ENCODE peak calls at places on chromosomes 11 and 22, in seven cellular contexts. L is LoVo; G is NT2/D1; R is A549; Q is renal cortical epithelial cell; U is stimulated activated CD8-positive, alpha-beta memory T cell treated with anti-CD3 and anti-CD28 coated beads, Interleukin-15, amount 100 ng/mL, for 1 hour; D is frontal cortex. C is an unnamed sample.

GRCh38 chr11:113487622-113488021 is 12.4 kb upstream of the DRD2 start:
- DNase-seq in L (no peak), G (no peak), R (no peak), Q (no peak), U (no peak), D (no peak), C (no peak)

GRCh38 chr11:35235944-35236666 is 97.1 kb downstream of the CD44 start:
- DNase-seq in L (peak), G (no peak), R (peak), Q (peak), U (peak), D (no peak), C (no peak)

GRCh38 chr11:69634069-69634468 is 6.9 kb upstream of the CCND1 start:
- DNase-seq in L (no peak), G (no peak), R (no peak), Q (no peak), U (no peak), D (no peak), C (no peak)

GRCh38 chr11:118530180-118530682 is 761 bp upstream of the TMEM25 start:
- DNase-seq in L (peak), G (no peak), R (no peak), Q (no peak), U (no peak), D (peak), C (no peak)

GRCh38 chr22:36467042-36467810 is 14.2 kb downstream of the TXN2 start:
- DNase-seq in L (no peak), G (no peak), R (no peak), Q (peak), U (no peak), D (no peak), C (no peak)

GRCh38 chr11:118619444-118620205 is 12.2 kb downstream of the PHLDB1 start:
- DNase-seq in L (no peak), G (no peak), R (peak), Q (peak), U (no peak), D (no peak), C (peak)

GRCh38 chr11:115784796-115785521 is 280.7 kb upstream of the CADM1 start:
- DNase-seq in L (no peak), G (no peak), R (no peak), Q (no peak), U (no peak), D (no peak), C (no peak)

GRCh38 chr22:30865656-30866055 is 102.9 kb downstream of the MORC2 start:
- DNase-seq in L (no peak), G (no peak), R (no peak), Q (no peak), U (no peak), D (no peak), C (no peak)

GRCh38 chr11:132941024-132941646 is 591.2 kb downstream of the OPCML start:
- DNase-seq in L (peak), G (no peak), R (no peak), Q (peak), U (no peak), D (peak), C (no peak)

GRCh38 chr11:2151500-2152257 is 9.3 kb downstream of the INS start:
- DNase-seq in L (peak), G (peak), R (peak), Q (peak), U (peak), D (peak), C (peak)

GRCh38 chr11:75349540-75350116 is 1.8 kb downstream of the ARRB1 start:
- DNase-seq in L (no peak), G (no peak), R (no peak), Q (no peak), U (no peak), D (no peak), C (no peak)

GRCh38 chr11:66637557-66638176 is 836 bp upstream of the RBM4 start:
- DNase-seq in L (peak), G (no peak), R (no peak), Q (no peak), U (no peak), D (no peak), C (no peak)

GRCh38 chr22:41620646-41621098 is at the start of gene DESI1:
- DNase-seq in L (no peak), G (peak), R (peak), Q (no peak), U (peak), D (no peak), C (no peak)

GRCh38 chr11:75236062-75236461 is 4.5 kb upstream of the TPBGL start:
- DNase-seq in L (no peak), G (no peak), R (no peak), Q (no peak), U (no peak), D (no peak), C (no peak)

GRCh38 chr11:109112748-109113378 is 309.1 kb upstream of the C11orf87 start:
- DNase-seq in L (no peak), G (no peak), R (no peak), Q (no peak), U (no peak), D (no peak), C (no peak)

GRCh38 chr22:24367841-24368240 is 59.6 kb upstream of the ADORA2A start:
- DNase-seq in L (no peak), G (no peak), R (no peak), Q (no peak), U (no peak), D (no peak), C (no peak)

GRCh38 chr11:126440792-126441514 is 85.5 kb downstream of the ST3GAL4 start:
- DNase-seq in L (peak), G (peak), R (peak), Q (peak), U (peak), D (peak), C (peak)

GRCh38 chr22:23772315-23773246 is at the start of gene MMP11:
- DNase-seq in L (peak), G (no peak), R (no peak), Q (no peak), U (no peak), D (peak), C (no peak)

GRCh38 chr11:69035959-69036340 is 12.8 kb upstream of the TPCN2 start:
- DNase-seq in L (no peak), G (no peak), R (no peak), Q (no peak), U (no peak), D (no peak), C (no peak)

GRCh38 chr11:72015511-72016061 is 16.9 kb downstream of the IL18BP start:
- DNase-seq in L (no peak), G (no peak), R (peak), Q (peak), U (no peak), D (no peak), C (no peak)

GRCh38 chr11:33913991-33914390 is 22.1 kb upstream of the LMO2 start:
- DNase-seq in L (no peak), G (no peak), R (no peak), Q (no peak), U (no peak), D (no peak), C (no peak)

GRCh38 chr22:45302047-45302446 is 7.7 kb upstream of the FAM118A start:
- DNase-seq in L (peak), G (no peak), R (peak), Q (peak), U (no peak), D (no peak), C (no peak)

GRCh38 chr11:30358569-30358968 is 35.7 kb downstream of the ARL14EP start:
- DNase-seq in L (no peak), G (no peak), R (no peak), Q (no peak), U (no peak), D (no peak), C (peak)

GRCh38 chr11:109697140-109697843 is 275.3 kb downstream of the C11orf87 start:
- DNase-seq in L (peak), G (peak), R (peak), Q (peak), U (no peak), D (no peak), C (no peak)

GRCh38 chr11:19803506-19803998 is 90.9 kb downstream of the NAV2 start:
- DNase-seq in L (no peak), G (no peak), R (no peak), Q (peak), U (no peak), D (no peak), C (no peak)

C was measured in hippocampal formation.